ENCODE peak calls at places on chromosomes 11 and 22, in five cellular contexts. M, R, Z, P and I are unnamed samples.

GRCh38 chr22:36808611-36809344 is 8.1 kb downstream of the PVALB start:
- DNase-seq in M (no peak), R (no peak), Z (no peak), P (no peak), I (peak)

GRCh38 chr11:78929092-78929905 is 354.6 kb upstream of the NARS2 start:
- DNase-seq in M (no peak), R (no peak), Z (no peak), P (no peak), I (no peak)

GRCh38 chr11:75668508-75669297 is at the start of gene MAP6:
- DNase-seq in M (no peak), R (peak), Z (peak), P (no peak), I (no peak)

GRCh38 chr11:60455531-60456042 is at the start of gene MS4A1:
- DNase-seq in M (peak), R (no peak), Z (no peak), P (no peak), I (no peak)

GRCh38 chr11:115408036-115408911 is 95.9 kb downstream of the CADM1 start:
- DNase-seq in M (no peak), R (peak), Z (no peak), P (peak), I (no peak)

GRCh38 chr11:13962562-13963168 is at the start of gene SPON1:
- DNase-seq in M (no peak), R (peak), Z (peak), P (no peak), I (peak)

GRCh38 chr22:49044091-49044490 is 783.6 kb downstream of the BRD1 start:
- DNase-seq in M (no peak), R (no peak), Z (no peak), P (no peak), I (no peak)

GRCh38 chr11:102497061-102497460 is 33.5 kb downstream of the MMP7 start:
- DNase-seq in M (no peak), R (peak), Z (no peak), P (peak), I (no peak)

GRCh38 chr11:18669211-18669593 is 29.4 kb upstream of the TMEM86A start:
- DNase-seq in M (no peak), R (peak), Z (no peak), P (no peak), I (no peak)

GRCh38 chr11:11532574-11532973 is 89.2 kb downstream of the GALNT18 start:
- DNase-seq in M (no peak), R (peak), Z (no peak), P (no peak), I (no peak)

GRCh38 chr22:28208036-28208435 is 289.0 kb upstream of the PITPNB start:
- DNase-seq in M (no peak), R (peak), Z (no peak), P (no peak), I (no peak)

GRCh38 chr11:74709175-74709574 is 22.1 kb downstream of the CHRDL2 start:
- DNase-seq in M (no peak), R (no peak), Z (no peak), P (no peak), I (no peak)

GRCh38 chr11:9160166-9160565 is 68.8 kb upstream of the SCUBE2 start:
- DNase-seq in M (no peak), R (no peak), Z (no peak), P (no peak), I (no peak)

GRCh38 chr22:47200273-47201051 is 438.0 kb downstream of the TBC1D22A start:
- DNase-seq in M (no peak), R (no peak), Z (no peak), P (no peak), I (no peak)

GRCh38 chr22:50581950-50582561 is 593 bp downstream of the CHKB start:
- DNase-seq in M (peak), R (peak), Z (no peak), P (no peak), I (no peak)

GRCh38 chr11:111582163-111582562 is 20.1 kb upstream of the SIK2 start:
- DNase-seq in M (peak), R (no peak), Z (no peak), P (no peak), I (no peak)

GRCh38 chr11:45807792-45808238 is 2.9 kb downstream of the SLC35C1 start:
- DNase-seq in M (no peak), R (no peak), Z (no peak), P (no peak), I (no peak)
- H3K4me3 ChIP-seq in M (peak), R (peak), Z (no peak), P (peak), I (no peak)

DNA sequence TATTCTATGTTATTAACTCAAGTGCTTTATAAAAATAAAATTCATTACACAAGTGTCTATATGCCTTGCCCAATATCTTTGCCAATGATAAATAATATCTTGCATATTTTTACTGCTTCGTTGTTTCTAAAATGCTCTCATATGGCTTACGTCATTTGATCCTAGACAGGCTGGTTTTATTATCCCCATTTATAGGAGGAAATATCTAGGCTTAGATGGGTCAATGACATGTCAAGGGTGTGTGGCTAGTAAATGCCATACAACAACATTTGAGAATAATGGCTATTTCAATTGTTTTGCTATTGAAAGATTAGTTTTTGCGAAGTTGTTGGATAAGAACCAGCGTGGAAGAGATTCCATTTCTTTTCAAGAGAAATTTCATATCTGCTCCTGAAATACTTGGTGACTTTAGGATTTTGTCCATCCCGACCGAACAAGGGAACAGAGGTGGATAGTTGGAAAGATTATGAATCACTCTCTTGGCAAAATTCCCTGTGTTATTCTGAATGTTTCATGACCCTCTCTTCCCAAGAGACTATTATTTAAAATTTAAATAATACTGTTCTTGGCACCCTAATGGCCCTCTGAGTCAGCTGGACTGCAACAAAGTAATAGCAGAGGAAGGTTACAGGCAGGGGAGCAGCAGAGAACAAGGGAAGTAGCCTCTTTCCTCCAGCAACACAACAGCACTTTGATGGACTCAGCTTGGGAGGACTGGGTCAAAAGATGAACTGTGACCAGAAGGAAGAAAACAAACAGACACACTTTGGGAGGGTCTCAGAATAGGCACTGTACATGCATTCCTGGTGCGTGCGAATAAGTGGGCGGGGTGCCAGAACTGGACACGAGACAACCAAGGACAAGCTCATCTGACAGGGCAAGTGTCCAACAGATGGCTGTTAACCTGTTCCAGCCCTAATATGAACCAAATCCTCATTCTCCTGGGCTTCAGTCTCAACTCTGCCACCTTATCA is 94.5 kb downstream of the ME3 start:
- DNase-seq in M (no peak), R (peak), Z (peak), P (peak), I (no peak)
- H3K4me3 ChIP-seq in M (no peak), R (no peak), Z (no peak), P (no peak), I (no peak)

GRCh38 chr11:57815877-57816276 is 54.3 kb downstream of the CTNND1 start:
- DNase-seq in M (no peak), R (no peak), Z (no peak), P (no peak), I (no peak)
- H3K4me3 ChIP-seq in M (no peak), R (no peak), Z (no peak), P (no peak), I (no peak)

GRCh38 chr11:73158356-73159051 is 16.4 kb upstream of the FCHSD2 start:
- DNase-seq in M (peak), R (peak), Z (no peak), P (no peak), I (no peak)

GRCh38 chr11:73156114-73156513 is 14.0 kb upstream of the FCHSD2 start:
- DNase-seq in M (no peak), R (no peak), Z (no peak), P (no peak), I (no peak)

GRCh38 chr11:73156686-73157085 is 14.6 kb upstream of the FCHSD2 start:
- DNase-seq in M (no peak), R (no peak), Z (no peak), P (no peak), I (no peak)

GRCh38 chr11:73159297-73159696 is 17.2 kb upstream of the FCHSD2 start:
- DNase-seq in M (peak), R (no peak), Z (no peak), P (no peak), I (no peak)

DNA sequence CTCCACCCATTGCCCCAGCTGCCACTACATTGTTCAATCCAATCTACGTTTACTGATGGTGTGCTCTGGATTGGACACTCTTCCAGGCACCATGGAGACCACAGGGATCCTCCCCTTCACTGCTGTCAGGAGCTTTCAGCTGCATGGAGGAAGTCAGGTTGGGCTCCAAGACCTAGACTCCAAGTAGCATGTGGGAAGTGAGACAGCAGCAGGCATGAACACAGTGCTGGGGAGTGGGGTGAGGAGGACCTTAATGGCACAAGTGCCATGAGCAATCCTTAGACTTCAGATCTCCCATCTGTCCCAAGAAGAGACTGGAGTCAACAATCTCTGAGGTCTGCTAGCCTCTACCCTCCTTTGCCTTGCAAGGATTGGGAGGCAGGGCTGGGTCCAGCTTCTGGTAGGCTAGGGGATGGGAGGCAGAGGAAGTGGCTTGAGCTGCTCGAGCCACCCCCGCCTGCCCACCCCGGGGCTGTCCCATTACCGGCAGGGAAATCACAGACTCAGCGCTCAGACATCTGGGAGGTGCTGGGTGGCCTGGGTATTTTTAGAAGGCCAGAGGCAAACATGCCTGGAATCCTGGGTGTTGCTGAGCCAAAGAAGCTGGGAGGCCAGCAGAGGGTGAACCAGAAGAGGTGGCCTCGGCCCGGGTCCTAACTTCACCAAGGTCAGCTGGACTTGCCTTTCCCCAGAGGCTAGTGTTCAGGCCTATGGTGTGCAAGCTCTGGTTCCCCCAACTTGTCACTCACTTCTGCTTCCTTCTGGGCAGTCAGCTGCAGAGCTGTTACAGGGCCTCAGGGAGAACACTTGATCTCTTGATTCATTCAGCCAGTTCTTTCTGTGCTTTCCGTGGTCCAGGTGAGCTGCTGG is 15.3 kb upstream of the FCHSD2 start:
- DNase-seq in M (peak), R (peak), Z (peak), P (peak), I (no peak)
- H3K4me3 ChIP-seq in M (peak), R (no peak), Z (no peak), P (no peak), I (no peak)

GRCh38 chr22:19143212-19143611 is 1.2 kb downstream of the ESS2 start:
- DNase-seq in M (no peak), R (no peak), Z (no peak), P (no peak), I (no peak)
- H3K4me3 ChIP-seq in M (peak), R (peak), Z (no peak), P (no peak), I (no peak)